ENCODE peak calls at places on chromosomes 1 and 21, in ten cellular contexts. P, A, T, S, R, I, J, D, V and N are unnamed samples.

GRCh38 chr1:29890201-29890959 is 654.1 kb downstream of the PTPRU start:
- DNase-seq in P (no peak), A (no peak), T (no peak), S (no peak), R (no peak), I (no peak), J (no peak), D (no peak), V (no peak), N (no peak)

GRCh38 chr1:55718758-55719671 is 503.9 kb upstream of the USP24 start:
- DNase-seq in P (no peak), A (peak), T (no peak), S (no peak), R (no peak), I (peak), J (peak), D (peak), V (peak), N (peak)

GRCh38 chr21:41941941-41942340 is 11.9 kb downstream of the C2CD2 start:
- DNase-seq in P (no peak), A (no peak), T (no peak), S (no peak), R (no peak), I (no peak), J (no peak), D (no peak), V (no peak), N (no peak)

GRCh38 chr1:12031039-12031980 is 12.0 kb downstream of the MIIP start:
- DNase-seq in P (no peak), A (peak), T (peak), S (peak), R (peak), I (no peak), J (no peak), D (peak), V (no peak), N (no peak)

GRCh38 chr1:42170779-42171621 is 6.5 kb upstream of the GUCA2A start:
- DNase-seq in P (no peak), A (no peak), T (no peak), S (no peak), R (no peak), I (no peak), J (peak), D (no peak), V (no peak), N (no peak)

GRCh38 chr1:185108324-185108723 is 48.4 kb downstream of the TRMT1L start:
- DNase-seq in P (no peak), A (no peak), T (no peak), S (no peak), R (no peak), I (no peak), J (no peak), D (no peak), V (no peak), N (no peak)

GRCh38 chr1:214850432-214851010 is 232.0 kb upstream of the KCNK2 start:
- DNase-seq in P (no peak), A (no peak), T (no peak), S (no peak), R (no peak), I (no peak), J (no peak), D (no peak), V (no peak), N (no peak)

GRCh38 chr21:25670726-25671125 is 31.7 kb downstream of the JAM2 start:
- DNase-seq in P (no peak), A (no peak), T (no peak), S (no peak), R (no peak), I (peak), J (no peak), D (no peak), V (no peak), N (no peak)

GRCh38 chr1:197126698-197127097 is 19.8 kb downstream of the ASPM start:
- DNase-seq in P (no peak), A (no peak), T (no peak), S (no peak), R (no peak), I (no peak), J (no peak), D (no peak), V (no peak), N (peak)

GRCh38 chr1:207897188-207897587 is 13.7 kb downstream of the CD34 start:
- DNase-seq in P (no peak), A (no peak), T (no peak), S (no peak), R (no peak), I (no peak), J (no peak), D (no peak), V (no peak), N (no peak)

GRCh38 chr1:51756290-51756689 is 122.2 kb downstream of the NRDC start:
- DNase-seq in P (no peak), A (no peak), T (no peak), S (no peak), R (no peak), I (no peak), J (no peak), D (no peak), V (no peak), N (no peak)

GRCh38 chr1:30822006-30822405 is 64.4 kb upstream of the LAPTM5 start:
- DNase-seq in P (no peak), A (no peak), T (no peak), S (no peak), R (no peak), I (no peak), J (no peak), D (no peak), V (no peak), N (no peak)